ENCODE peak calls at places on chromosomes 5 and 9, in eight cellular contexts. One of them, this sample, is unnamed. For H3K4me1, the result is how much of the 10 kb centered on the place peaks cover.

GRCh38 chr9:68913054-68913453 is 100.9 kb downstream of the PRKACG start:
- DNase-seq in K562: no peak
- DNase-seq in A549: no peak
- DNase-seq in stomach: no peak
- DNase-seq in IMR-90: no peak
- DNase-seq in transverse colon: no peak
- DNase-seq in ovary: no peak
- DNase-seq in H1: no peak
- DNase-seq in this sample: no peak

GRCh38 chr5:116394186-116394867 is 180.3 kb downstream of the SEMA6A start:
- DNase-seq in K562: no peak
- DNase-seq in A549: no peak
- DNase-seq in stomach: no peak
- DNase-seq in IMR-90: peak
- DNase-seq in transverse colon: no peak
- DNase-seq in ovary: no peak
- DNase-seq in H1: no peak
- DNase-seq in this sample: no peak

GRCh38 chr5:120258123-120258522 is 206.0 kb upstream of the PRR16 start:
- DNase-seq in K562: no peak
- DNase-seq in A549: no peak
- DNase-seq in stomach: no peak
- DNase-seq in IMR-90: no peak
- DNase-seq in transverse colon: no peak
- DNase-seq in ovary: peak
- DNase-seq in H1: no peak
- DNase-seq in this sample: no peak

GRCh38 chr9:123609844-123610243 is 253.8 kb downstream of the CRB2 start:
- DNase-seq in K562: no peak
- DNase-seq in A549: no peak
- DNase-seq in stomach: no peak
- DNase-seq in IMR-90: no peak
- DNase-seq in transverse colon: no peak
- DNase-seq in ovary: no peak
- DNase-seq in H1: no peak
- DNase-seq in this sample: no peak

GRCh38 chr9:21153688-21154608 is 12.3 kb upstream of the IFNW1 start:
- DNase-seq in K562: no peak
- DNase-seq in A549: peak
- DNase-seq in stomach: no peak
- DNase-seq in IMR-90: peak
- DNase-seq in transverse colon: no peak
- DNase-seq in ovary: no peak
- DNase-seq in H1: no peak
- DNase-seq in this sample: no peak

GRCh38 chr5:128534729-128535128 is 3.3 kb downstream of the FBN2 start:
- DNase-seq in K562: no peak
- DNase-seq in A549: no peak
- DNase-seq in stomach: no peak
- DNase-seq in IMR-90: peak
- DNase-seq in transverse colon: no peak
- DNase-seq in ovary: no peak
- DNase-seq in H1: no peak
- DNase-seq in this sample: no peak

GRCh38 chr9:114861922-114862605 is 56.2 kb upstream of the TNFSF15 start:
- DNase-seq in K562: no peak
- DNase-seq in A549: no peak
- DNase-seq in stomach: no peak
- DNase-seq in IMR-90: no peak
- DNase-seq in transverse colon: no peak
- DNase-seq in ovary: no peak
- DNase-seq in H1: no peak
- DNase-seq in this sample: no peak

GRCh38 chr9:84266087-84266561 is 74.4 kb downstream of the SLC28A3 start:
- DNase-seq in K562: no peak
- DNase-seq in A549: peak
- DNase-seq in stomach: no peak
- DNase-seq in IMR-90: no peak
- DNase-seq in transverse colon: no peak
- DNase-seq in ovary: no peak
- DNase-seq in H1: no peak
- DNase-seq in this sample: no peak

GRCh38 chr9:95218790-95219189 is 98.7 kb downstream of the FANCC start:
- DNase-seq in K562: no peak
- DNase-seq in A549: no peak
- DNase-seq in stomach: no peak
- DNase-seq in IMR-90: no peak
- DNase-seq in transverse colon: no peak
- DNase-seq in ovary: no peak
- DNase-seq in H1: no peak
- DNase-seq in this sample: no peak

GRCh38 chr5:385321-385720 is 57.7 kb upstream of the EXOC3 start:
- DNase-seq in K562: no peak
- DNase-seq in A549: no peak
- DNase-seq in stomach: no peak
- DNase-seq in IMR-90: no peak
- DNase-seq in transverse colon: no peak
- DNase-seq in ovary: no peak
- DNase-seq in H1: no peak
- DNase-seq in this sample: no peak

GRCh38 chr9:6680797-6681146 is 35.2 kb upstream of the GLDC start:
- DNase-seq in K562: peak
- DNase-seq in A549: peak
- DNase-seq in stomach: peak
- DNase-seq in IMR-90: peak
- DNase-seq in transverse colon: peak
- DNase-seq in ovary: no peak
- DNase-seq in H1: no peak
- DNase-seq in this sample: peak

GRCh38 chr5:93941897-93942296 is 200.5 kb upstream of the POU5F2 start:
- DNase-seq in K562: no peak
- DNase-seq in A549: no peak
- DNase-seq in stomach: no peak
- DNase-seq in IMR-90: no peak
- DNase-seq in transverse colon: no peak
- DNase-seq in ovary: no peak
- DNase-seq in H1: no peak
- DNase-seq in this sample: no peak

GRCh38 chr5:149810856-149811255 is 80.7 kb downstream of the PPARGC1B start:
- DNase-seq in K562: peak
- DNase-seq in A549: no peak
- DNase-seq in stomach: no peak
- DNase-seq in IMR-90: no peak
- DNase-seq in transverse colon: no peak
- DNase-seq in ovary: no peak
- DNase-seq in H1: no peak
- DNase-seq in this sample: no peak

GRCh38 chr5:177469061-177469628 is 4.3 kb downstream of the DBN1 start:
- DNase-seq in K562: no peak
- DNase-seq in A549: no peak
- DNase-seq in stomach: no peak
- DNase-seq in IMR-90: no peak
- DNase-seq in transverse colon: no peak
- DNase-seq in ovary: no peak
- DNase-seq in H1: no peak
- DNase-seq in this sample: no peak

GRCh38 chr5:131994090-131994489 is 17.4 kb downstream of the ACSL6 start:
- DNase-seq in K562: peak
- DNase-seq in A549: no peak
- DNase-seq in stomach: no peak
- DNase-seq in IMR-90: no peak
- DNase-seq in transverse colon: no peak
- DNase-seq in ovary: no peak
- DNase-seq in H1: no peak
- DNase-seq in this sample: no peak

GRCh38 chr9:112890106-112891081 is at the start of gene SLC46A2:
- DNase-seq in K562: no peak
- DNase-seq in A549: no peak
- DNase-seq in stomach: peak
- DNase-seq in IMR-90: no peak
- DNase-seq in transverse colon: no peak
- DNase-seq in ovary: no peak
- DNase-seq in H1: no peak
- DNase-seq in this sample: peak

GRCh38 chr9:115240676-115241075 is 122.7 kb upstream of the TNC start:
- DNase-seq in K562: no peak
- DNase-seq in A549: no peak
- DNase-seq in stomach: no peak
- DNase-seq in IMR-90: no peak
- DNase-seq in transverse colon: no peak
- DNase-seq in ovary: no peak
- DNase-seq in H1: no peak
- DNase-seq in this sample: no peak

GRCh38 chr9:18229992-18230676 is 243.8 kb upstream of the ADAMTSL1 start:
- DNase-seq in K562: no peak
- DNase-seq in A549: no peak
- DNase-seq in stomach: no peak
- DNase-seq in IMR-90: no peak
- DNase-seq in transverse colon: no peak
- DNase-seq in ovary: no peak
- DNase-seq in H1: no peak
- DNase-seq in this sample: no peak

GRCh38 chr5:82467006-82467561 is 188.9 kb upstream of the RPS23 start:
- DNase-seq in K562: peak
- DNase-seq in A549: no peak
- DNase-seq in stomach: no peak
- DNase-seq in IMR-90: no peak
- DNase-seq in transverse colon: no peak
- DNase-seq in ovary: no peak
- DNase-seq in H1: no peak
- DNase-seq in this sample: peak

GRCh38 chr9:110911659-110912473 is 126.4 kb downstream of the LPAR1 start:
- DNase-seq in K562: no peak
- DNase-seq in A549: peak
- DNase-seq in stomach: no peak
- DNase-seq in IMR-90: peak
- DNase-seq in transverse colon: no peak
- DNase-seq in ovary: peak
- DNase-seq in H1: no peak
- DNase-seq in this sample: peak

GRCh38 chr5:124755565-124755964 is 9.1 kb upstream of the ZNF608 start:
- DNase-seq in K562: peak
- DNase-seq in A549: peak
- DNase-seq in stomach: no peak
- DNase-seq in IMR-90: no peak
- DNase-seq in transverse colon: no peak
- DNase-seq in ovary: peak
- DNase-seq in H1: no peak
- DNase-seq in this sample: peak

GRCh38 chr5:121174351-121174750 is 677.3 kb upstream of the FTMT start:
- DNase-seq in K562: no peak
- DNase-seq in A549: no peak
- DNase-seq in stomach: no peak
- DNase-seq in IMR-90: peak
- DNase-seq in transverse colon: no peak
- DNase-seq in ovary: no peak
- DNase-seq in H1: no peak
- DNase-seq in this sample: no peak

GRCh38 chr9:73081979-73082657 is 69.5 kb upstream of the ANXA1 start:
- DNase-seq in K562: peak
- DNase-seq in A549: peak
- DNase-seq in stomach: no peak
- DNase-seq in IMR-90: peak
- DNase-seq in transverse colon: no peak
- DNase-seq in ovary: peak
- DNase-seq in H1: no peak
- DNase-seq in this sample: peak

GRCh38 chr9:127313042-127313560 is 48.5 kb downstream of the GARNL3 start:
- DNase-seq in K562: no peak
- DNase-seq in A549: no peak
- DNase-seq in stomach: no peak
- DNase-seq in IMR-90: no peak
- DNase-seq in transverse colon: no peak
- DNase-seq in ovary: no peak
- DNase-seq in H1: no peak
- DNase-seq in this sample: no peak

GRCh38 chr9:130172161-130172857 is at the start of gene NCS1:
- DNase-seq in K562: peak
- DNase-seq in A549: peak
- DNase-seq in stomach: peak
- DNase-seq in IMR-90: peak
- DNase-seq in transverse colon: peak
- DNase-seq in ovary: peak
- DNase-seq in H1: no peak
- DNase-seq in this sample: peak
- TF ChIP-seq POLR2A in K562: no peak
- TF ChIP-seq POLR2A in A549: no peak
- TF ChIP-seq POLR2A in stomach: no peak
- TF ChIP-seq POLR2A in IMR-90: no peak
- TF ChIP-seq POLR2A in transverse colon: no peak
- TF ChIP-seq POLR2A in ovary: no peak
- TF ChIP-seq POLR2A in H1: no peak
- TF ChIP-seq POLR2A in this sample: no peak

GRCh38 chr9:98185611-98186171 is 6.7 kb downstream of the CORO2A start:
- DNase-seq in K562: no peak
- DNase-seq in A549: no peak
- DNase-seq in stomach: no peak
- DNase-seq in IMR-90: no peak
- DNase-seq in transverse colon: no peak
- DNase-seq in ovary: no peak
- DNase-seq in H1: no peak
- DNase-seq in this sample: no peak
- H3K4me1 ChIP-seq in K562: half or more
- H3K4me1 ChIP-seq in A549: under half
- H3K4me1 ChIP-seq in stomach: under half
- H3K4me1 ChIP-seq in IMR-90: under half
- H3K4me1 ChIP-seq in transverse colon: under half
- H3K4me1 ChIP-seq in ovary: under half
- H3K4me1 ChIP-seq in H1: under half
- H3K4me1 ChIP-seq in this sample: under half

GRCh38 chr9:36765468-36766341 is 193.0 kb downstream of the MELK start:
- DNase-seq in K562: peak
- DNase-seq in A549: peak
- DNase-seq in stomach: peak
- DNase-seq in IMR-90: peak
- DNase-seq in transverse colon: peak
- DNase-seq in ovary: peak
- DNase-seq in H1: peak
- DNase-seq in this sample: peak
- TF ChIP-seq POLR2A in K562: peak
- TF ChIP-seq POLR2A in A549: peak
- TF ChIP-seq POLR2A in stomach: no peak
- TF ChIP-seq POLR2A in IMR-90: no peak
- TF ChIP-seq POLR2A in transverse colon: no peak
- TF ChIP-seq POLR2A in ovary: no peak
- TF ChIP-seq POLR2A in H1: peak
- TF ChIP-seq POLR2A in this sample: no peak

GRCh38 chr5:107467137-107467932 is 203.4 kb downstream of the EFNA5 start:
- DNase-seq in K562: no peak
- DNase-seq in A549: no peak
- DNase-seq in stomach: no peak
- DNase-seq in IMR-90: no peak
- DNase-seq in transverse colon: peak
- DNase-seq in ovary: no peak
- DNase-seq in H1: no peak
- DNase-seq in this sample: no peak
- H3K4me1 ChIP-seq in K562: under half
- H3K4me1 ChIP-seq in A549: half or more
- H3K4me1 ChIP-seq in stomach: under half
- H3K4me1 ChIP-seq in IMR-90: under half
- H3K4me1 ChIP-seq in transverse colon: under half
- H3K4me1 ChIP-seq in ovary: under half
- H3K4me1 ChIP-seq in H1: under half
- H3K4me1 ChIP-seq in this sample: under half